ENCODE peak calls at places on chromosomes 7 and 10, in eight cellular contexts. Z is adrenal gland; K is left lung; W is heart left ventricle; V is MM.1S; O is CD4-positive, alpha-beta memory T cell; S is neural progenitor cell; I is pancreas. B is an unnamed sample. For H3K9me3, the result is how much of the 10 kb centered on the place peaks cover.

GRCh38 chr10:93566435-93567276 is at the start of gene FFAR4:
- DNase-seq in Z (peak), K (peak), W (peak), V (no peak), O (no peak), S (peak), I (peak), B (no peak)

GRCh38 chr7:35260254-35260653 is 6.4 kb upstream of the TBX20 start:
- DNase-seq in Z (no peak), K (no peak), W (no peak), V (no peak), O (no peak), S (peak), I (no peak), B (no peak)

GRCh38 chr10:101489355-101489754 is 98.7 kb downstream of the POLL start:
- DNase-seq in Z (no peak), K (no peak), W (no peak), V (peak), O (no peak), S (no peak), I (no peak), B (no peak)

GRCh38 chr10:106877574-106877973 is 286.9 kb downstream of the SORCS1 start:
- DNase-seq in Z (no peak), K (no peak), W (no peak), V (no peak), O (no peak), S (no peak), I (no peak), B (no peak)

GRCh38 chr10:10138685-10139084 is 879.0 kb upstream of the CELF2 start:
- DNase-seq in Z (no peak), K (no peak), W (no peak), V (peak), O (peak), S (no peak), I (no peak), B (no peak)

GRCh38 chr7:44733708-44734481 is 14.8 kb upstream of the ZMIZ2 start:
- DNase-seq in Z (no peak), K (no peak), W (no peak), V (no peak), O (no peak), S (no peak), I (no peak), B (no peak)

GRCh38 chr7:55325371-55325792 is 39.8 kb upstream of the LANCL2 start:
- DNase-seq in Z (no peak), K (no peak), W (peak), V (no peak), O (no peak), S (no peak), I (no peak), B (no peak)

GRCh38 chr10:31977440-31978157 is 49.0 kb upstream of the ARHGAP12 start:
- DNase-seq in Z (no peak), K (no peak), W (no peak), V (no peak), O (peak), S (no peak), I (no peak), B (no peak)

GRCh38 chr10:112601214-112602090 is 154.4 kb downstream of the VTI1A start:
- DNase-seq in Z (no peak), K (no peak), W (no peak), V (no peak), O (no peak), S (no peak), I (no peak), B (no peak)

GRCh38 chr7:85070967-85071628 is 115.8 kb downstream of the SEMA3D start:
- DNase-seq in Z (no peak), K (no peak), W (no peak), V (no peak), O (no peak), S (no peak), I (no peak), B (no peak)

GRCh38 chr7:66669088-66669487 is 40.4 kb downstream of the KCTD7 start:
- DNase-seq in Z (no peak), K (no peak), W (no peak), V (no peak), O (no peak), S (no peak), I (no peak), B (no peak)

GRCh38 chr7:151694828-151695580 is 175.3 kb upstream of the RHEB start:
- DNase-seq in Z (peak), K (no peak), W (peak), V (no peak), O (no peak), S (no peak), I (no peak), B (no peak)

GRCh38 chr7:137937202-137937560 is 64.7 kb downstream of the CREB3L2 start:
- DNase-seq in Z (peak), K (no peak), W (no peak), V (no peak), O (no peak), S (no peak), I (no peak), B (no peak)

GRCh38 chr7:67940400-67940799 is 943.8 kb downstream of the TYW1 start:
- DNase-seq in Z (no peak), K (no peak), W (no peak), V (no peak), O (no peak), S (no peak), I (no peak), B (no peak)

GRCh38 chr10:132571565-132572544 is 34.3 kb downstream of the INPP5A start:
- DNase-seq in Z (peak), K (peak), W (peak), V (peak), O (no peak), S (peak), I (peak), B (no peak)

GRCh38 chr7:31315758-31316157 is 24.8 kb downstream of the NEUROD6 start:
- DNase-seq in Z (no peak), K (no peak), W (no peak), V (no peak), O (no peak), S (no peak), I (no peak), B (no peak)

GRCh38 chr7:64887756-64888508 is 15.1 kb upstream of the ZNF273 start:
- DNase-seq in Z (no peak), K (peak), W (no peak), V (no peak), O (peak), S (peak), I (peak), B (no peak)

GRCh38 chr7:98627062-98627790 is 10.1 kb downstream of the NPTX2 start:
- DNase-seq in Z (no peak), K (no peak), W (no peak), V (no peak), O (no peak), S (no peak), I (no peak), B (no peak)

GRCh38 chr10:42954776-42955492 is 121.9 kb upstream of the RET start:
- DNase-seq in Z (no peak), K (peak), W (no peak), V (no peak), O (no peak), S (no peak), I (peak), B (no peak)

GRCh38 chr7:71497233-71497946 is 365.4 kb downstream of the GALNT17 start:
- DNase-seq in Z (no peak), K (no peak), W (peak), V (no peak), O (no peak), S (no peak), I (no peak), B (no peak)

GRCh38 chr10:124874-125273 is 10.4 kb upstream of the ZMYND11 start:
- DNase-seq in Z (no peak), K (no peak), W (no peak), V (no peak), O (no peak), S (no peak), I (no peak), B (no peak)

GRCh38 chr7:8155836-8156235 is 106.1 kb downstream of the ICA1 start:
- DNase-seq in Z (no peak), K (no peak), W (no peak), V (no peak), O (no peak), S (no peak), I (no peak), B (no peak)

GRCh38 chr10:133174689-133175263 is 14.8 kb downstream of the KNDC1 start:
- DNase-seq in Z (no peak), K (peak), W (no peak), V (no peak), O (no peak), S (no peak), I (no peak), B (no peak)

GRCh38 chr7:94149776-94150545 is 145.8 kb upstream of the BET1 start:
- DNase-seq in Z (no peak), K (no peak), W (no peak), V (no peak), O (no peak), S (no peak), I (no peak), B (no peak)

GRCh38 chr10:35611750-35612149 is 6.6 kb downstream of the GJD4 start:
- DNase-seq in Z (no peak), K (no peak), W (no peak), V (no peak), O (no peak), S (peak), I (no peak), B (no peak)

GRCh38 chr10:16887565-16887964 is 70.3 kb upstream of the RSU1 start:
- DNase-seq in Z (no peak), K (no peak), W (no peak), V (no peak), O (no peak), S (no peak), I (no peak), B (no peak)

GRCh38 chr7:29649876-29650275 is 86.2 kb downstream of the PRR15 start:
- DNase-seq in Z (no peak), K (no peak), W (no peak), V (no peak), O (no peak), S (no peak), I (no peak), B (no peak)

GRCh38 chr10:123274513-123275182 is 120.4 kb downstream of the BUB3 start:
- DNase-seq in Z (no peak), K (no peak), W (no peak), V (no peak), O (no peak), S (peak), I (no peak), B (no peak)

GRCh38 chr7:803243-803635 is 29.0 kb upstream of the SUN1 start:
- DNase-seq in Z (no peak), K (no peak), W (no peak), V (no peak), O (no peak), S (no peak), I (no peak), B (no peak)

GRCh38 chr7:149005427-149006344 is 22.6 kb downstream of the PDIA4 start:
- DNase-seq in Z (peak), K (peak), W (peak), V (peak), O (peak), S (peak), I (peak), B (peak)

GRCh38 chr10:132543916-132544743 is 6.5 kb downstream of the INPP5A start:
- DNase-seq in Z (no peak), K (peak), W (no peak), V (no peak), O (peak), S (no peak), I (peak), B (peak)

GRCh38 chr7:41247128-41247865 is 455.6 kb downstream of the INHBA start:
- DNase-seq in Z (no peak), K (no peak), W (no peak), V (no peak), O (no peak), S (no peak), I (no peak), B (no peak)

GRCh38 chr7:141584935-141585334 is 33.7 kb downstream of the AGK start:
- DNase-seq in Z (no peak), K (no peak), W (no peak), V (no peak), O (no peak), S (peak), I (no peak), B (no peak)

GRCh38 chr7:152894295-152895170 is 135.0 kb downstream of the ACTR3B start:
- DNase-seq in Z (no peak), K (no peak), W (no peak), V (peak), O (no peak), S (peak), I (peak), B (no peak)

GRCh38 chr7:136741941-136742340 is 126.5 kb upstream of the CHRM2 start:
- DNase-seq in Z (no peak), K (no peak), W (no peak), V (no peak), O (no peak), S (no peak), I (no peak), B (no peak)

DNA sequence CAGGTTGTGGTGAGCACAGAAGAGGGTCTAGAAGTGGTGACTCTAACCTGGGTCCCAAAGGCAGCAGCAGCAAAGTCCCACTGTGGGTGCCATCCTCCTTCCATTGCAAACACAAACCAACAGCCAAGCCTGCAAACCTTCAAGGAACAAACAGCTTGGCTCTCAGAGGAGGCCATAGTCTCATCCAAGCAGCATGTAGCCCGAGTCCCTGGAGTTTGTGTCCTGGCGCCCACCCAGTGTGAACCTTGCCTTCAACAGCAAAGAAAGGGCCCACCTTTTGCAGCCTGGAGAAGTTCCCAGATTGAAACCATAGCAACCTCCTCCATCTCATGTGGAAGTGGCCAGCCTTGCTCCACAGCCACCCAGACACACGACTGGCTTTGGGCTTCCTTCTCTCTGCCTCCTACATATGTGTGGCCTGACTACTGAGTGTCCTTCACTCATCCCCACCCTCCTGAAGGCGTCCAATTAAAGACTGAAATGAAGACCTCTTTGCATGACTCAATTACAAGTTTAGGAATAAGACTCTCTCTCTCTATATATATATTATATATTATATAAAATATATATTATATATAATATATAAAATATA is 106.1 kb downstream of the C10orf90 start:
- DNase-seq in Z (no peak), K (no peak), W (no peak), V (no peak), O (no peak), S (no peak), I (no peak), B (no peak)
- H3K4me3 ChIP-seq in Z (no peak), K (no peak), W (no peak), V (no peak), O (no peak), S (no peak), I (no peak), B (no peak)

GRCh38 chr7:36928718-36929117 is 204.4 kb upstream of the AOAH start:
- DNase-seq in Z (no peak), K (no peak), W (no peak), V (no peak), O (no peak), S (no peak), I (no peak), B (no peak)

GRCh38 chr7:36931892-36932291 is 207.6 kb upstream of the AOAH start:
- DNase-seq in Z (no peak), K (no peak), W (no peak), V (no peak), O (no peak), S (no peak), I (no peak), B (no peak)
- H3K9me3 ChIP-seq in Z (under half), K (under half), W (under half), V (under half), O (under half), S (under half), I (under half), B (under half)

GRCh38 chr10:6009159-6009558 is 31.8 kb upstream of the IL15RA start:
- DNase-seq in Z (no peak), K (no peak), W (no peak), V (no peak), O (no peak), S (no peak), I (no peak), B (no peak)
- H3K4me3 ChIP-seq in Z (no peak), K (no peak), W (peak), V (no peak), O (no peak), S (no peak), I (no peak), B (no peak)

GRCh38 chr7:56471811-56472210 is 355.6 kb upstream of the NUPR2 start:
- DNase-seq in Z (no peak), K (no peak), W (no peak), V (no peak), O (no peak), S (no peak), I (no peak), B (no peak)
- H3K9me3 ChIP-seq in Z (under half), K (under half), W (half or more), V (under half), O (under half), S (under half), I (under half), B (half or more)

GRCh38 chr10:79135790-79136189 is 67.0 kb downstream of the ZMIZ1 start:
- DNase-seq in Z (no peak), K (no peak), W (no peak), V (no peak), O (no peak), S (no peak), I (no peak), B (no peak)
- H3K4me3 ChIP-seq in Z (no peak), K (no peak), W (no peak), V (no peak), O (no peak), S (no peak), I (no peak), B (no peak)

B was measured in CD4-positive, CD25-positive, alpha-beta regulatory T cell.